ENCODE peak calls at places on chromosomes 3 and 15, in seven cellular contexts. One of them, this sample, is unnamed.

GRCh38 chr15:50145451-50145872 is 26.4 kb upstream of the ATP8B4 start:
- DNase-seq in adrenal gland: peak
- DNase-seq in AG04450: peak
- DNase-seq in fibroblast of pulmonary artery: peak
- DNase-seq in astrocyte of the cerebellum: peak
- DNase-seq in type B pancreatic cell: no peak
- DNase-seq in mucosa of descending colon: peak
- DNase-seq in this sample: no peak

GRCh38 chr15:78105541-78106241 is 13.3 kb downstream of the SH2D7 start:
- DNase-seq in type B pancreatic cell: no peak
- DNase-seq in mucosa of descending colon: no peak
- DNase-seq in astrocyte of the cerebellum: no peak
- DNase-seq in fibroblast of pulmonary artery: peak
- DNase-seq in adrenal gland: peak
- DNase-seq in AG04450: no peak
- DNase-seq in this sample: no peak

GRCh38 chr3:173065543-173065970 is 75.5 kb downstream of the SPATA16 start:
- DNase-seq in mucosa of descending colon: peak
- DNase-seq in fibroblast of pulmonary artery: peak
- DNase-seq in type B pancreatic cell: no peak
- DNase-seq in astrocyte of the cerebellum: peak
- DNase-seq in adrenal gland: peak
- DNase-seq in AG04450: no peak
- DNase-seq in this sample: no peak

GRCh38 chr15:80856809-80857377 is 77.7 kb downstream of the CEMIP start:
- DNase-seq in AG04450: no peak
- DNase-seq in astrocyte of the cerebellum: peak
- DNase-seq in fibroblast of pulmonary artery: peak
- DNase-seq in adrenal gland: peak
- DNase-seq in type B pancreatic cell: no peak
- DNase-seq in mucosa of descending colon: peak
- DNase-seq in this sample: no peak

GRCh38 chr3:95894820-95895219 is 919.6 kb upstream of the EPHA6 start:
- DNase-seq in type B pancreatic cell: no peak
- DNase-seq in astrocyte of the cerebellum: no peak
- DNase-seq in AG04450: no peak
- DNase-seq in fibroblast of pulmonary artery: no peak
- DNase-seq in adrenal gland: no peak
- DNase-seq in mucosa of descending colon: no peak
- DNase-seq in this sample: no peak

GRCh38 chr3:49701388-49702077 is 12.2 kb downstream of the RNF123 start:
- DNase-seq in mucosa of descending colon: no peak
- DNase-seq in type B pancreatic cell: no peak
- DNase-seq in AG04450: no peak
- DNase-seq in adrenal gland: no peak
- DNase-seq in fibroblast of pulmonary artery: no peak
- DNase-seq in astrocyte of the cerebellum: no peak
- DNase-seq in this sample: peak

GRCh38 chr3:157573780-157574378 is 70.7 kb upstream of the VEPH1 start:
- DNase-seq in astrocyte of the cerebellum: no peak
- DNase-seq in fibroblast of pulmonary artery: peak
- DNase-seq in type B pancreatic cell: no peak
- DNase-seq in mucosa of descending colon: no peak
- DNase-seq in AG04450: no peak
- DNase-seq in adrenal gland: no peak
- DNase-seq in this sample: no peak

GRCh38 chr15:65349338-65349737 is 28.5 kb downstream of the IGDCC3 start:
- DNase-seq in AG04450: no peak
- DNase-seq in mucosa of descending colon: no peak
- DNase-seq in adrenal gland: no peak
- DNase-seq in fibroblast of pulmonary artery: no peak
- DNase-seq in astrocyte of the cerebellum: no peak
- DNase-seq in type B pancreatic cell: no peak
- DNase-seq in this sample: no peak

GRCh38 chr3:112388972-112389371 is 56.0 kb downstream of the CD200 start:
- DNase-seq in mucosa of descending colon: no peak
- DNase-seq in AG04450: no peak
- DNase-seq in type B pancreatic cell: no peak
- DNase-seq in astrocyte of the cerebellum: no peak
- DNase-seq in fibroblast of pulmonary artery: no peak
- DNase-seq in adrenal gland: no peak
- DNase-seq in this sample: no peak

GRCh38 chr3:162704991-162705390 is 1208.4 kb downstream of the OTOL1 start:
- DNase-seq in mucosa of descending colon: no peak
- DNase-seq in type B pancreatic cell: no peak
- DNase-seq in AG04450: no peak
- DNase-seq in astrocyte of the cerebellum: no peak
- DNase-seq in fibroblast of pulmonary artery: no peak
- DNase-seq in adrenal gland: no peak
- DNase-seq in this sample: no peak

GRCh38 chr3:49722896-49723295 is 855 bp downstream of the GMPPB start:
- DNase-seq in astrocyte of the cerebellum: no peak
- DNase-seq in mucosa of descending colon: no peak
- DNase-seq in AG04450: no peak
- DNase-seq in fibroblast of pulmonary artery: no peak
- DNase-seq in type B pancreatic cell: peak
- DNase-seq in adrenal gland: no peak
- DNase-seq in this sample: no peak

GRCh38 chr3:5205165-5205941 is 17.8 kb downstream of the EDEM1 start:
- DNase-seq in fibroblast of pulmonary artery: no peak
- DNase-seq in AG04450: no peak
- DNase-seq in adrenal gland: no peak
- DNase-seq in mucosa of descending colon: no peak
- DNase-seq in astrocyte of the cerebellum: peak
- DNase-seq in type B pancreatic cell: no peak
- DNase-seq in this sample: no peak

GRCh38 chr15:41115088-41115651 is 910 bp downstream of the INO80 start:
- DNase-seq in type B pancreatic cell: no peak
- DNase-seq in AG04450: peak
- DNase-seq in mucosa of descending colon: no peak
- DNase-seq in adrenal gland: no peak
- DNase-seq in fibroblast of pulmonary artery: peak
- DNase-seq in astrocyte of the cerebellum: peak
- DNase-seq in this sample: no peak
- TF ChIP-seq CTCF in type B pancreatic cell: peak
- TF ChIP-seq CTCF in AG04450: peak
- TF ChIP-seq CTCF in mucosa of descending colon: no peak
- TF ChIP-seq CTCF in adrenal gland: no peak
- TF ChIP-seq CTCF in fibroblast of pulmonary artery: peak
- TF ChIP-seq CTCF in astrocyte of the cerebellum: peak
- TF ChIP-seq CTCF in this sample: no peak

GRCh38 chr3:122880624-122881023 is 85.8 kb downstream of the SLC49A4 start:
- DNase-seq in mucosa of descending colon: peak
- DNase-seq in astrocyte of the cerebellum: no peak
- DNase-seq in type B pancreatic cell: no peak
- DNase-seq in adrenal gland: no peak
- DNase-seq in AG04450: no peak
- DNase-seq in fibroblast of pulmonary artery: no peak
- DNase-seq in this sample: no peak
- TF ChIP-seq CTCF in mucosa of descending colon: no peak
- TF ChIP-seq CTCF in astrocyte of the cerebellum: no peak
- TF ChIP-seq CTCF in type B pancreatic cell: no peak
- TF ChIP-seq CTCF in adrenal gland: no peak
- TF ChIP-seq CTCF in AG04450: no peak
- TF ChIP-seq CTCF in fibroblast of pulmonary artery: no peak
- TF ChIP-seq CTCF in this sample: no peak

GRCh38 chr3:52795298-52795900 is 803 bp downstream of the ITIH3 start:
- DNase-seq in adrenal gland: no peak
- DNase-seq in astrocyte of the cerebellum: no peak
- DNase-seq in type B pancreatic cell: no peak
- DNase-seq in fibroblast of pulmonary artery: no peak
- DNase-seq in mucosa of descending colon: no peak
- DNase-seq in AG04450: no peak
- DNase-seq in this sample: no peak
- TF ChIP-seq CTCF in adrenal gland: no peak
- TF ChIP-seq CTCF in astrocyte of the cerebellum: no peak
- TF ChIP-seq CTCF in type B pancreatic cell: no peak
- TF ChIP-seq CTCF in fibroblast of pulmonary artery: no peak
- TF ChIP-seq CTCF in mucosa of descending colon: no peak
- TF ChIP-seq CTCF in AG04450: no peak
- TF ChIP-seq CTCF in this sample: no peak

GRCh38 chr3:134636406-134636805 is 14.4 kb downstream of the KY start:
- DNase-seq in astrocyte of the cerebellum: no peak
- DNase-seq in adrenal gland: no peak
- DNase-seq in type B pancreatic cell: no peak
- DNase-seq in mucosa of descending colon: no peak
- DNase-seq in AG04450: no peak
- DNase-seq in fibroblast of pulmonary artery: no peak
- DNase-seq in this sample: no peak
- TF ChIP-seq CTCF in astrocyte of the cerebellum: no peak
- TF ChIP-seq CTCF in adrenal gland: no peak
- TF ChIP-seq CTCF in type B pancreatic cell: no peak
- TF ChIP-seq CTCF in mucosa of descending colon: no peak
- TF ChIP-seq CTCF in AG04450: no peak
- TF ChIP-seq CTCF in fibroblast of pulmonary artery: no peak
- TF ChIP-seq CTCF in this sample: no peak

GRCh38 chr3:195543642-195544536 is 764 bp upstream of the PPP1R2 start:
- DNase-seq in mucosa of descending colon: no peak
- DNase-seq in adrenal gland: no peak
- DNase-seq in fibroblast of pulmonary artery: no peak
- DNase-seq in astrocyte of the cerebellum: no peak
- DNase-seq in AG04450: no peak
- DNase-seq in type B pancreatic cell: no peak
- DNase-seq in this sample: no peak
- TF ChIP-seq CTCF in mucosa of descending colon: no peak
- TF ChIP-seq CTCF in adrenal gland: no peak
- TF ChIP-seq CTCF in fibroblast of pulmonary artery: no peak
- TF ChIP-seq CTCF in astrocyte of the cerebellum: no peak
- TF ChIP-seq CTCF in AG04450: no peak
- TF ChIP-seq CTCF in type B pancreatic cell: no peak
- TF ChIP-seq CTCF in this sample: no peak

DNA sequence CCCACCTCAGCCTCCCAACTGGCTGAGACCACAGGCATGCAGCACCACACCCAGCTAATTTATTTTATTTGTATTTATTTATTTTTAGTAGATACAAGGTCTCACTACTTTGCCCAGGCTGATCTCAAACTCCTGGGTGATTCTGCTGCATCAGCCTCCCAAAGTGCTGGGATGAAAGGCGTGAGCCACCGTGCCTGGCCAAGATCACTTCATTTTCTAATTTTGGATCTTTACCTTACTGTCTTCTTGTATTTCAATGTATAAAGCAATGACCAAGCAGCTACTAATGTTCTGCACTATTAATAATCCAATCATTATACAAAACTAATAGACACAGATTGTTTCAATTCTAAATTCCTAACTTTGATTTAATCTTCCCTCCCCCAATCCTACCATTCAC is 56.2 kb downstream of the LRRFIP2 start:
- DNase-seq in AG04450: no peak
- DNase-seq in fibroblast of pulmonary artery: no peak
- DNase-seq in mucosa of descending colon: no peak
- DNase-seq in astrocyte of the cerebellum: no peak
- DNase-seq in type B pancreatic cell: no peak
- DNase-seq in adrenal gland: no peak
- DNase-seq in this sample: no peak
- TF ChIP-seq CTCF in AG04450: no peak
- TF ChIP-seq CTCF in fibroblast of pulmonary artery: no peak
- TF ChIP-seq CTCF in mucosa of descending colon: no peak
- TF ChIP-seq CTCF in astrocyte of the cerebellum: no peak
- TF ChIP-seq CTCF in type B pancreatic cell: no peak
- TF ChIP-seq CTCF in adrenal gland: no peak
- TF ChIP-seq CTCF in this sample: no peak

GRCh38 chr3:178629430-178630178 is 93.4 kb downstream of the KCNMB2 start:
- DNase-seq in type B pancreatic cell: no peak
- DNase-seq in AG04450: no peak
- DNase-seq in mucosa of descending colon: no peak
- DNase-seq in adrenal gland: no peak
- DNase-seq in fibroblast of pulmonary artery: no peak
- DNase-seq in astrocyte of the cerebellum: no peak
- DNase-seq in this sample: no peak

GRCh38 chr3:178623666-178624255 is 87.5 kb downstream of the KCNMB2 start:
- DNase-seq in type B pancreatic cell: no peak
- DNase-seq in mucosa of descending colon: no peak
- DNase-seq in astrocyte of the cerebellum: no peak
- DNase-seq in fibroblast of pulmonary artery: no peak
- DNase-seq in adrenal gland: no peak
- DNase-seq in AG04450: no peak
- DNase-seq in this sample: no peak

DNA sequence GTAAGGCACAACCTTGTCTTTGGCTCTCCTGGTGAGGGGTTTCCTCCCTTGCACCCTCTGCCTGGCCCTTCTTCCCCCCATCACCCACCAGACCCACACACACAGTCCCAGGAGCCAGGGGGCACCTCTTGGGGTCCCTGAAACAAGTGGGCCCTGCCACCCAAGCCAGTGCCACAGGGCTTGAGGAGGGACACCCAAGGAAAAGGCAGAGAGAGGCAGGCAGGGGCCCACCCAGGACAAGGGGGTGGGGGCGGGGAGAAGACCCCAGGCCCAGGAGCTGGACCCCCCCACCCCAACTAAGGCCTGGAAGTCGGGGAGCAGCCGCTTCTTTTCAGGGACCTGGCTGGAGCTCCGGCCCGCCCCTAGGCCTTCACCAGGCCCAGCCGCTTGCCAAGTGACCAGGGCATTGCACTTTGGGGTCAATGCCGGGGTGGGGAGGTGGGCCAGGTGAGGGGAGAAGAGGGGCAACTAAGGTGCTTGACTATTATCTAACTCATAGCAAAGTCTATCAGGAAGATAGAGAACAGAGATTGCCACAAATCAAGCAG is 88.9 kb downstream of the KCNMB2 start:
- DNase-seq in adrenal gland: no peak
- DNase-seq in type B pancreatic cell: no peak
- DNase-seq in astrocyte of the cerebellum: no peak
- DNase-seq in mucosa of descending colon: no peak
- DNase-seq in fibroblast of pulmonary artery: no peak
- DNase-seq in AG04450: no peak
- DNase-seq in this sample: no peak
- TF ChIP-seq CTCF in adrenal gland: no peak
- TF ChIP-seq CTCF in type B pancreatic cell: no peak
- TF ChIP-seq CTCF in astrocyte of the cerebellum: no peak
- TF ChIP-seq CTCF in mucosa of descending colon: no peak
- TF ChIP-seq CTCF in fibroblast of pulmonary artery: no peak
- TF ChIP-seq CTCF in AG04450: no peak
- TF ChIP-seq CTCF in this sample: no peak

DNA sequence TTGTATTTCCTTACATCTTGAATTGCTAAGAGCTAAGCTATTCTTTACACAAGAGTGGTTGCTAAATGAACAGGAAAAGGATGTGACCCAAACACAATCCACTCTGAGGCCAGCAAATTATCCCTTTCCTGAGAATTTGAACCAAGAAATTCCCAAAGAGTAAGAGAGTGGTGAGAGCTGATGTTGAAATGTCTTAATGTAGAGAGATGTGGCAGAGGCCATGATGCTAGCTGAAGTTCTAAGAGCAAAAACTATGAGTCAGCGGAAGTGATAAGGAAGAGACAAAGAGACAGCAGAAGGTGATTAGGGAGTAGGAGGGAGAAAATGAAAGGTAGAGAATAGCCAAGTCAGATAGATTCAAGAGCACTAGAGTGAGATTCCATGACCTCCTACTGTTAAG is 131.1 kb downstream of the CD47 start:
- DNase-seq in fibroblast of pulmonary artery: peak
- DNase-seq in type B pancreatic cell: no peak
- DNase-seq in mucosa of descending colon: no peak
- DNase-seq in AG04450: no peak
- DNase-seq in adrenal gland: no peak
- DNase-seq in astrocyte of the cerebellum: no peak
- DNase-seq in this sample: no peak
- TF ChIP-seq CTCF in fibroblast of pulmonary artery: no peak
- TF ChIP-seq CTCF in type B pancreatic cell: no peak
- TF ChIP-seq CTCF in mucosa of descending colon: no peak
- TF ChIP-seq CTCF in AG04450: no peak
- TF ChIP-seq CTCF in adrenal gland: no peak
- TF ChIP-seq CTCF in astrocyte of the cerebellum: no peak
- TF ChIP-seq CTCF in this sample: no peak